ENCODE peak calls at places on chromosome 16, in four cellular contexts. X is brain microvascular endothelial cell, D is lower leg skin, K is ovary. A is an unnamed sample.

GRCh38 chr16:4404967-4405696 is 11.3 kb downstream of the CORO7 start:
- DNase-seq in D (no peak), K (peak; percentile 19), X (no peak), A (no peak)

GRCh38 chr16:81462683-81463082 is 18.1 kb downstream of the CMIP start:
- DNase-seq in X (no peak), D (no peak), K (no peak), A (no peak)

GRCh38 chr16:30951785-30952184 is 2.9 kb downstream of the ORAI3 start:
- DNase-seq in X (no peak), D (peak; percentile 93), K (peak; percentile 84), A (peak; percentile 69)

GRCh38 chr16:10922328-10923145 is 19.7 kb downstream of the DEXI start:
- DNase-seq in K (no peak), D (no peak), X (no peak), A (peak; percentile 93)

GRCh38 chr16:11497851-11498289 is 88.8 kb downstream of the LITAF start:
- DNase-seq in X (peak; percentile 83), D (no peak), K (peak; percentile 71), A (no peak)

GRCh38 chr16:17334096-17334495 is 136.7 kb downstream of the XYLT1 start:
- DNase-seq in D (no peak), X (no peak), K (no peak), A (no peak)

GRCh38 chr16:60608971-60609370 is 1427.3 kb downstream of the CDH8 start:
- DNase-seq in X (no peak), K (no peak), D (no peak), A (no peak)

GRCh38 chr16:19555938-19556778 is 655 bp downstream of the VPS35L start:
- DNase-seq in K (no peak), X (peak; percentile 11), D (no peak), A (no peak)

GRCh38 chr16:85369741-85370528 is 243.2 kb upstream of the GSE1 start:
- DNase-seq in K (no peak), X (peak; percentile 47), D (peak; percentile 93), A (peak; percentile 47)

GRCh38 chr16:24610421-24610765 is 71.0 kb downstream of the RBBP6 start:
- DNase-seq in D (peak; percentile 86), X (no peak), K (peak; percentile 33), A (no peak)

GRCh38 chr16:31402687-31403086 is 9.6 kb downstream of the ITGAD start:
- DNase-seq in X (no peak), D (no peak), K (no peak), A (no peak)

GRCh38 chr16:54031107-54031760 is 255.4 kb downstream of the IRX3 start:
- DNase-seq in K (no peak), D (no peak), X (no peak), A (no peak)

GRCh38 chr16:80084614-80085013 is 456.2 kb upstream of the DYNLRB2 start:
- DNase-seq in K (peak; percentile 67), D (no peak), X (peak; percentile 68), A (no peak)

GRCh38 chr16:63890072-63890471 is 1231.8 kb downstream of the CDH11 start:
- DNase-seq in D (no peak), K (peak; percentile 8), X (peak; percentile 24), A (no peak)

GRCh38 chr16:3530371-3530914 is 29.6 kb downstream of the CLUAP1 start:
- DNase-seq in D (no peak), X (no peak), K (no peak), A (no peak)

GRCh38 chr16:53756329-53756996 is 52.5 kb downstream of the FTO start:
- DNase-seq in K (no peak), D (no peak), X (no peak), A (no peak)

GRCh38 chr16:58040945-58041627 is 15.5 kb downstream of the MMP15 start:
- DNase-seq in X (no peak), K (no peak), D (no peak), A (no peak)

GRCh38 chr16:85554791-85555548 is 58.2 kb upstream of the GSE1 start:
- DNase-seq in D (peak; percentile 94), X (peak; percentile 55), K (peak; percentile 81), A (peak; percentile 88)

GRCh38 chr16:14007460-14007859 is 63.7 kb upstream of the MRTFB start:
- DNase-seq in D (no peak), X (peak; percentile 45), K (no peak), A (no peak)

GRCh38 chr16:23745263-23745662 is 9.6 kb upstream of the CHP2 start:
- DNase-seq in K (no peak), D (peak; percentile 12), X (no peak), A (no peak)

GRCh38 chr16:23509763-23510153 is 536 bp downstream of the GGA2 start:
- DNase-seq in D (no peak), K (no peak), X (peak; percentile 11), A (no peak)

GRCh38 chr16:78505544-78506371 is 406.3 kb downstream of the WWOX start:
- DNase-seq in D (peak; percentile 88), X (peak; percentile 1), K (peak; percentile 91), A (peak; percentile 68)

GRCh38 chr16:81996664-81997529 is 14.4 kb downstream of the SDR42E1 start:
- DNase-seq in X (peak; percentile 56), D (no peak), K (no peak), A (no peak)

DNA sequence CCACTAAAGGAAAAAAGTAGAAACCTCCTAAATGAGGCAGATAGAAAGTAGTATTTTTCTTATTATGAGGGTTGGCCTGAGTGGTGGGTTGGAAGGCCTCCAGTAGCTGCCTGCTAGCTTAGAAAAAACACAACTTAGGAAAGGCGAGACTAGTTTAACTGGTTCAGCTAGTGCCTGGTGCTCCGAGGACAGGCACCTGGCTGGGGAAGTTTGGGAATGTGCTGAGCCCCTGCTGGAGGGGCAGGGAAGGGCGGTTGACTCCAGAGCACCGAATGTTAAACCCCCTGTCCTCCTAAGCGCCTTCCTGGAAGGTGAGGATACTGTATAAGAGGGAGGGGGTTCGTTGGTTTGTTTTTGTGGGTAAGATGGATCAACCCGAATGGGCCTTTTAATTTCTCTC is 19.9 kb downstream of the LDHD start:
- DNase-seq in D (no peak), K (no peak), X (no peak), A (no peak)
- TF ChIP-seq CTCF in D (no peak), K (no peak), X (peak; percentile 60), A (no peak)

GRCh38 chr16:88754912-88755744 is 29.9 kb downstream of the PIEZO1 start:
- DNase-seq in K (no peak), X (no peak), D (no peak), A (no peak)
- TF ChIP-seq CTCF in K (no peak), X (peak; percentile 74), D (no peak), A (no peak)

GRCh38 chr16:74650966-74651567 is 15.6 kb downstream of the RFWD3 start:
- DNase-seq in X (no peak), D (no peak), K (no peak), A (no peak)
- TF ChIP-seq CTCF in X (peak; percentile 51), D (no peak), K (no peak), A (peak; percentile 38)

GRCh38 chr16:88527937-88528743 is 42.1 kb upstream of the ZC3H18 start:
- DNase-seq in X (no peak), K (no peak), D (no peak), A (no peak)

GRCh38 chr16:88526906-88527185 is 43.4 kb upstream of the ZC3H18 start:
- DNase-seq in D (no peak), K (no peak), X (no peak), A (no peak)

GRCh38 chr16:88528902-88529318 is 41.3 kb upstream of the ZC3H18 start:
- DNase-seq in K (no peak), D (no peak), X (no peak), A (peak; percentile 52)

GRCh38 chr16:88526008-88526905 is 43.9 kb upstream of the ZC3H18 start:
- DNase-seq in K (no peak), D (no peak), X (no peak), A (no peak)

DNA sequence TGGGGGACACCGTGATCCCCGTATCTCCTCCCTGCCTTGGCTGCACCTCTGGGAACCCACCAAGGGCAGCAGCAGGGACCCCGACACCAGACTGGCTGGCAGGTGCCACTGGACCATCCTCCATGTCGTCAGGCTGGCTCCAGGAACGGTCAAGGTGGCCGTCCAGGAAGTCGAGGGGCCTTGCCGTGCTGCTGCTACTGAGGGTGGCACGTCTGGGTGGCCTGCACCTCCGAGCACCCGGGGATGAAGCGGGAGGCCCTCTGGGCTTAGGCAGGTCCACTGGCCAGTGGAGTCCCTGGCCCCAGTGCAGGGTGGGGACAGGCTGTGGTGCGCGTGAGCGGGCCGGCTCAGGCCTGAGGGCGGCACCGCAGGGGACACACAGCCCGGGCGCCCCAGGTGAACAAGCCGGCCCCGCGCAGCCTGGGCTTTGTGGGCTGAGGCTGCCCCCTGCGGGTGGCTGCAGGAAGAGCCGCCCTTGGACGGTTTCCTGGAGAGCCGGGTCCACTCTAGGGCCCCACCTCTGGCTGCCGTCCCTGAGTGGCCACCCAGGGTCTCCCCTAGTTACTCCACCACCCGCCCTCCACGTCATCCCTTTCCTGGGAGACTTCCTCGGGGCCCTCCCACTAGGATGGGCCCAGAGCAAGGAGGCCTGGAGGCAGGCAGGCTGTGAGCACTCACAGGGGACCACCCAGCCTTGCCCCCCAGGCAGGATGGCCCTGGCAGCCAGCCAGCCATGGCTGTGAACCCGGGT is 42.8 kb upstream of the ZC3H18 start:
- DNase-seq in K (peak; percentile 83), D (no peak), X (peak; percentile 29), A (peak; percentile 72)
- TF ChIP-seq CTCF in K (peak; percentile 91), D (no peak), X (peak; percentile 83), A (peak; percentile 90)

DNA sequence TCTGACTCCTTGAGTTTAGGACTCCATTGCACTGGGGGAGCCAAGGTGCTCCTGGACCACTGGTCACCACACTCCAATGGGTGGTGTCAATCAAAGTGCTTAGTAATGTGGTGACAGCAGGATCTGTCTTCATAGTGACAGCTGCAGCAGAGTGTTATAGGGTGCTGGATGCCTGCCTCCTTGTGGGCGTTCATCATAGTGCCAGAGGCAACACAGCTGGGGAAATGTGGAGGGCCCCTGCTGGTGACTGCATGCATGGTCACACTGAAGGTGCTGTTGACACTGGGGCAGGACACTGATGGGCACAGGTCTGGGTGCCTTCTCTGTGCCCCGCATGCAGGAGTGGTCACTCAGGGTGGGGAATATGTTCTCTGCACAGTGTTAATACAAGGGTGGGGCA is 177.5 kb upstream of the CDH8 start:
- DNase-seq in K (no peak), X (no peak), D (no peak), A (no peak)
- TF ChIP-seq CTCF in K (no peak), X (no peak), D (no peak), A (no peak)

DNA sequence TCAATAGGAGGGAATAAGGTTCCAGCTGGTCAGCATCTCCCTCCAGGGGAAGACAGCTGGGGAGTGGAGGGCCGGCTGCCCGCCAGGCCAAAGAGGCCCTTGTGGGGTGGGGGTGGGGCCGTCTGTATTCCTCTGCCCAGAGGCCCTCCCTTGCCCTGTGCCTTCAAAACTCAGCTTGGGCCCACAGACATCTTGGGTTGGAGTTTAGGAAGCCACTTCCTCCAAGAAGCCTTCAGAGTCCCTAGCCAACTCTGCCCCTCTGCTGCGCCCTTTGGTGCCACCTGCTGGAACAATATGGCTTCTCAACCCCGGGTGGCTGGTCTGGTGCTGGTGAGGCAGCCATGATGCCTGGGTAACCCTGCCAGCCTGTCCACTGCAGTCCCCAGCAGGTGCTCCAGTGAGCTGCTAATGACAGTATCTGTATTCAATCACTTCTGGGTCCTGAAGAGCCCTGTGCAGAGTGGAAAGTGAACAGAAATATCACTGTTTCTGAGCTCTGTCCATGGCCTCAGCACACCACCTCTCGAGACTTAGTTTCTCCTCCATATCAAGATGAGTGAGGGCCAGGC is 16.7 kb downstream of the HSD11B2 start:
- DNase-seq in X (no peak), K (peak; percentile 80), D (no peak), A (peak; percentile 52)
- TF ChIP-seq CTCF in X (peak; percentile 64), K (no peak), D (no peak), A (peak; percentile 12)

DNA sequence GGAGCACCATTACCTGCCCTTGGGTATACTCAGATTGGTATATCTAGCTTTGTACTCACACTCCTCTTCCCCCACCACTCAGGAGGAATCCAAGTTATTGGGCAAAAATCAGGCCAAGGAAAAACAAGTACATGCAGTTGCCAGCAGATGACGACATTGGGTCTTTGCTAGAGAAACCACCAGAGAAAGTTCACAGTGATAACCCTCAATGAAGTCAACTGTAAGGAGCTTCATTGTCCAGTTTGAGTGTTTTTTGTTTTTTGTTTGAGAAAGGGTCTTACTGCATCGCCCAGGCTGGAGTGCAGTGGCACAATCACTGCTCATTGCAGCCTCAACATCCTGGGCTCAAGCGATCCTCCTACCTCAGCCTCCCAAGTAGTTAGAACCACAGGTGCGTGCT is 34.6 kb upstream of the TOX3 start:
- DNase-seq in K (no peak), D (no peak), X (no peak), A (no peak)
- TF ChIP-seq CTCF in K (no peak), D (no peak), X (no peak), A (no peak)